ENCODE peak calls at places on chromosomes 3 and 15, in four cellular contexts. Z, I, X and K are unnamed samples.

GRCh38 chr3:53530205-53530604 is 35.8 kb downstream of the CACNA1D start:
- DNase-seq in Z (no peak), I (no peak), X (no peak), K (no peak)

GRCh38 chr3:180828723-180829408 is 83.6 kb upstream of the FXR1 start:
- DNase-seq in Z (no peak), I (no peak), X (no peak), K (no peak)

GRCh38 chr3:45330500-45331295 is 57.7 kb upstream of the LARS2 start:
- DNase-seq in Z (no peak), I (no peak), X (no peak), K (no peak)

GRCh38 chr3:123080864-123081562 is 14.2 kb downstream of the PDIA5 start:
- DNase-seq in Z (peak; percentile 30), I (no peak), X (no peak), K (no peak)

GRCh38 chr3:42702982-42703694 is 540 bp upstream of the HHATL start:
- DNase-seq in Z (peak; percentile 41), I (peak; percentile 57), X (no peak), K (peak; percentile 62)

GRCh38 chr3:42061042-42061710 is 30.0 kb upstream of the TRAK1 start:
- DNase-seq in Z (no peak), I (no peak), X (no peak), K (no peak)

GRCh38 chr15:101028772-101029438 is 109.7 kb downstream of the LRRK1 start:
- DNase-seq in Z (peak; percentile 34), I (peak; percentile 49), X (no peak), K (no peak)

GRCh38 chr3:12948891-12949711 is 107.7 kb upstream of the RPL32 start:
- DNase-seq in Z (no peak), I (no peak), X (no peak), K (no peak)

GRCh38 chr3:171068658-171069057 is 42.1 kb upstream of the SLC2A2 start:
- DNase-seq in Z (no peak), I (no peak), X (no peak), K (no peak)

GRCh38 chr3:81041331-81041730 is 720.1 kb downstream of the GBE1 start:
- DNase-seq in Z (no peak), I (no peak), X (no peak), K (no peak)

GRCh38 chr3:69392850-69393249 is 7.0 kb upstream of the FRMD4B start:
- DNase-seq in Z (no peak), I (no peak), X (no peak), K (no peak)

GRCh38 chr15:25775317-25775912 is 87.7 kb downstream of the ATP10A start:
- DNase-seq in Z (no peak), I (no peak), X (no peak), K (no peak)

GRCh38 chr15:85897818-85898717 is 103.3 kb upstream of the KLHL25 start:
- DNase-seq in Z (no peak), I (no peak), X (no peak), K (no peak)

GRCh38 chr3:98561727-98562521 is 30.1 kb downstream of the GPR15 start:
- DNase-seq in Z (no peak), I (no peak), X (no peak), K (no peak)

GRCh38 chr15:42160110-42160509 is 3.7 kb upstream of the PLA2G4F start:
- DNase-seq in Z (peak; percentile 40), I (no peak), X (no peak), K (no peak)

GRCh38 chr3:107629556-107629955 is 106.8 kb downstream of the BBX start:
- DNase-seq in Z (no peak), I (no peak), X (no peak), K (no peak)

GRCh38 chr15:75368689-75369239 is 357 bp upstream of the MAN2C1 start:
- DNase-seq in Z (no peak), I (no peak), X (no peak), K (no peak)

GRCh38 chr3:137948400-137949072 is 61.4 kb upstream of the CLDN18 start:
- DNase-seq in Z (no peak), I (no peak), X (no peak), K (no peak)

GRCh38 chr3:66673305-66673704 is 172.5 kb upstream of the LRIG1 start:
- DNase-seq in Z (no peak), I (no peak), X (no peak), K (no peak)

GRCh38 chr3:168894204-168894603 is 769.3 kb downstream of the MECOM start:
- DNase-seq in Z (no peak), I (no peak), X (no peak), K (no peak)

GRCh38 chr3:134357261-134357913 is 16.9 kb downstream of the AMOTL2 start:
- DNase-seq in Z (no peak), I (no peak), X (no peak), K (no peak)

GRCh38 chr3:190105876-190106275 is 14.8 kb downstream of the P3H2 start:
- DNase-seq in Z (no peak), I (no peak), X (no peak), K (no peak)

GRCh38 chr15:55031732-55032131 is 165.0 kb downstream of the RSL24D1 start:
- DNase-seq in Z (no peak), I (no peak), X (no peak), K (no peak)

GRCh38 chr3:45513041-45513440 is 81.5 kb upstream of the LIMD1 start:
- DNase-seq in Z (no peak), I (no peak), X (no peak), K (no peak)

GRCh38 chr15:85047271-85047948 is 65.8 kb downstream of the PDE8A start:
- DNase-seq in Z (no peak), I (no peak), X (no peak), K (no peak)

GRCh38 chr15:28027714-28028076 is 71.4 kb downstream of the OCA2 start:
- DNase-seq in Z (no peak), I (no peak), X (no peak), K (peak; percentile 61)

GRCh38 chr3:101825904-101826445 is 23.3 kb upstream of the NFKBIZ start:
- DNase-seq in Z (no peak), I (no peak), X (no peak), K (no peak)

GRCh38 chr15:38668433-38669159 is 104.0 kb upstream of the RASGRP1 start:
- DNase-seq in Z (no peak), I (no peak), X (no peak), K (no peak)

GRCh38 chr3:90241481-90241880 is 1134.1 kb downstream of the EPHA3 start:
- DNase-seq in Z (no peak), I (no peak), X (no peak), K (no peak)

GRCh38 chr15:58758141-58758540 is 8.6 kb upstream of the ADAM10 start:
- DNase-seq in Z (no peak), I (no peak), X (no peak), K (no peak)
- TF ChIP-seq CTCF in Z (no peak), I (peak; percentile 18), X (peak; percentile 8), K (no peak)

GRCh38 chr15:70321106-70321809 is 223.5 kb upstream of the TLE3 start:
- DNase-seq in Z (peak; percentile 46), I (peak; percentile 49), X (no peak), K (no peak)

GRCh38 chr15:70320077-70320830 is 222.5 kb upstream of the TLE3 start:
- DNase-seq in Z (no peak), I (no peak), X (no peak), K (no peak)

GRCh38 chr15:70318594-70318993 is 220.9 kb upstream of the TLE3 start:
- DNase-seq in Z (peak; percentile 49), I (no peak), X (no peak), K (no peak)

GRCh38 chr15:70318996-70319465 is 221.3 kb upstream of the TLE3 start:
- DNase-seq in Z (peak; percentile 64), I (no peak), X (peak; percentile 48), K (no peak)

DNA sequence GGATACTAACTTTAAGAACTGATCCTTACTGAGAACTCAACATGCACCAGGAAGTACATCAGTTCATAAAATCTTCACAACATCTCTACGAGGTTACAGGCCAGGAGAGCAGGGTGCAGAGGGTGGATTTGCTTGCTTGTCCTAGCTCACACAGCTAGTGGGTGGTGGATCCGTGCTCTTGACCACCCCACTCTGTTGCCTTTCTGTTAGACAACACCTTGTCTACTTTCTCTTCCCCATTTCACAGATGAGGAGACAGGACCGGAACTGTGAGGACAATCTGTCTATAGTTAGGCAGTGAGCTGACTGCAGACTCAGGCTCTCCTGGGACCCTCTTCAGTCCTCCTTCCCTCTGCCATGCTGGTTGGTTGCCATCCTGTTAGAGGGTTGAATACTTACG is 221.7 kb upstream of the TLE3 start:
- DNase-seq in Z (peak; percentile 42), I (no peak), X (no peak), K (no peak)
- TF ChIP-seq CTCF in Z (no peak), I (no peak), X (no peak), K (no peak)

GRCh38 chr3:60906283-60906682 is 345.0 kb downstream of the FHIT start:
- DNase-seq in Z (no peak), I (no peak), X (no peak), K (no peak)
- TF ChIP-seq CTCF in Z (no peak), I (no peak), X (no peak), K (no peak)

DNA sequence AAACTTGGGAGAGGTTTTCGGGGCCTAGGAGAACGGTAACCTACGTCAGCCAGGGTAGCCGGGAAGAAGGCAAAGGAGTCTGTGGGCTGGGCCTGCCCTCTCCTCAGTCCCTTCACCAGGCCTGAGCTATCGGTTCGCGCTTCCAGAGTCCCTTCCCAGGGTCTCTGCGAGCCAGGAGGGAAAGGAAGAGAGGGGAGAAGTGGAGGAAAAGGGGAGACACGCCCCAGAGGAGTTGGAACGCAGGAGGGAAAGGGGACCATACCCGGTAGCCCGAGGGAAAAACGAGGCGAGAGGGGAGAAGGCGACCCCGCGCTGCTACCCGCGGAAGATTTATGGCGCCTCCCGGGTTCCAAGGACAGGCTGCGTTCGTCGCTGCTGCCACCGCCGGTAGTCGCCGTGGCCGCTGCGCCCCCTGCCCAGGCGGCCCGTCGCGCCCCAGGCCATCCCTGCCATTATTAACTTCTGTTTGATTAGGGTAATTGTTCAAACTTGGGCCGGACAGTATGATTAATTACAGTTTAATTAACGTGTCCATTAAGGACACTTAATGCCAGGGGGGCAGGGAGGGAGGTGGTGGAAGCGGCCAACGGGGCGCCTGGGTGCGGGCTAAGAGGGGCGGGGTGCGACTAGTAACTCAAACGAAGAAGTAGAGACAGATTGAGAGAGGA is 3.4 kb upstream of the SKOR1 start:
- DNase-seq in Z (no peak), I (no peak), X (no peak), K (no peak)
- TF ChIP-seq CTCF in Z (no peak), I (no peak), X (no peak), K (no peak)

GRCh38 chr3:78163379-78163778 is 1123.5 kb downstream of the ROBO2 start:
- DNase-seq in Z (no peak), I (no peak), X (no peak), K (no peak)

GRCh38 chr3:78161736-78162135 is 1121.8 kb downstream of the ROBO2 start:
- DNase-seq in Z (no peak), I (no peak), X (no peak), K (no peak)

GRCh38 chr3:78165876-78166275 is 1126.0 kb downstream of the ROBO2 start:
- DNase-seq in Z (no peak), I (no peak), X (no peak), K (no peak)
- TF ChIP-seq CTCF in Z (no peak), I (peak; percentile 40), X (no peak), K (no peak)

GRCh38 chr3:143972495-143973351 is 1.1 kb downstream of the DIPK2A start:
- DNase-seq in Z (peak; percentile 88), I (peak; percentile 82), X (peak; percentile 81), K (peak; percentile 81)
- TF ChIP-seq CTCF in Z (peak; percentile 36), I (peak; percentile 69), X (peak; percentile 55), K (no peak)